ENCODE peak calls at places on chromosomes 1 and 21, in four cellular contexts. U is HEK293T, H is T-cell, I is GM12864. Z is an unnamed sample.

GRCh38 chr21:36847189-36847588 is 119.3 kb downstream of the HLCS start:
- DNase-seq in U (no peak), H (no peak), I (no peak), Z (no peak)

GRCh38 chr21:16792155-16792554 is 720.7 kb upstream of the CXADR start:
- DNase-seq in U (no peak), H (no peak), I (no peak), Z (no peak)

GRCh38 chr1:166920561-166921475 is 44.8 kb upstream of the TADA1 start:
- DNase-seq in U (no peak), H (no peak), I (no peak), Z (no peak)

GRCh38 chr1:81876901-81877750 is 76.4 kb downstream of the ADGRL2 start:
- DNase-seq in U (no peak), H (no peak), I (no peak), Z (no peak)

GRCh38 chr1:101382135-101382534 is 145.3 kb downstream of the S1PR1 start:
- DNase-seq in U (no peak), H (no peak), I (no peak), Z (no peak)

GRCh38 chr1:23393706-23394105 is 24.1 kb upstream of the ZNF436 start:
- DNase-seq in U (no peak), H (no peak), I (no peak), Z (no peak)

GRCh38 chr1:59498640-59499039 is 201.7 kb downstream of the FGGY start:
- DNase-seq in U (no peak), H (no peak), I (no peak), Z (no peak)

GRCh38 chr1:191831572-191831971 is 326.7 kb upstream of the RGS18 start:
- DNase-seq in U (no peak), H (no peak), I (no peak), Z (no peak)

GRCh38 chr1:46043491-46044017 is 88.9 kb downstream of the PIK3R3 start:
- DNase-seq in U (no peak), H (no peak), I (peak), Z (no peak)

GRCh38 chr1:111346089-111346885 is 55.6 kb downstream of the CHIA start:
- DNase-seq in U (peak), H (peak), I (peak), Z (peak)

Z was measured in hypothalamus.